ENCODE peak calls at places on chromosomes 6 and 20, in four cellular contexts. One of them, this sample, is unnamed.

GRCh38 chr6:113858067-113858604 is 991 bp downstream of the MARCKS start:
- DNase-seq in lower leg skin: peak
- DNase-seq in left ventricle myocardium inferior: peak
- DNase-seq in heart right ventricle: peak
- DNase-seq in this sample: no peak

GRCh38 chr6:34600796-34601195 is 44.7 kb upstream of the SPDEF start:
- DNase-seq in lower leg skin: no peak
- DNase-seq in left ventricle myocardium inferior: no peak
- DNase-seq in heart right ventricle: no peak
- DNase-seq in this sample: peak

GRCh38 chr6:44954281-44954680 is 373.8 kb upstream of the RUNX2 start:
- DNase-seq in heart right ventricle: no peak
- DNase-seq in lower leg skin: no peak
- DNase-seq in left ventricle myocardium inferior: no peak
- DNase-seq in this sample: no peak

GRCh38 chr6:3755637-3756515 is 4.4 kb upstream of the PXDC1 start:
- DNase-seq in heart right ventricle: no peak
- DNase-seq in lower leg skin: no peak
- DNase-seq in left ventricle myocardium inferior: no peak
- DNase-seq in this sample: no peak

GRCh38 chr20:50624351-50625016 is 66.9 kb downstream of the RIPOR3 start:
- DNase-seq in lower leg skin: no peak
- DNase-seq in heart right ventricle: no peak
- DNase-seq in left ventricle myocardium inferior: no peak
- DNase-seq in this sample: no peak

GRCh38 chr6:63567966-63568365 is 4.3 kb upstream of the LOC128125822 start:
- DNase-seq in left ventricle myocardium inferior: no peak
- DNase-seq in lower leg skin: no peak
- DNase-seq in heart right ventricle: no peak
- DNase-seq in this sample: no peak

GRCh38 chr20:61887694-61888093 is 178.0 kb downstream of the TAF4 start:
- DNase-seq in lower leg skin: no peak
- DNase-seq in heart right ventricle: no peak
- DNase-seq in left ventricle myocardium inferior: no peak
- DNase-seq in this sample: no peak

GRCh38 chr6:130020106-130020851 is 1.9 kb downstream of the L3MBTL3 start:
- DNase-seq in heart right ventricle: peak
- DNase-seq in lower leg skin: no peak
- DNase-seq in left ventricle myocardium inferior: peak
- DNase-seq in this sample: peak

GRCh38 chr20:1631309-1632227 is 11.8 kb upstream of the SIRPB1 start:
- DNase-seq in heart right ventricle: no peak
- DNase-seq in lower leg skin: no peak
- DNase-seq in left ventricle myocardium inferior: no peak
- DNase-seq in this sample: no peak

GRCh38 chr6:4388675-4389074 is 253.3 kb upstream of the ECI2 start:
- DNase-seq in heart right ventricle: no peak
- DNase-seq in lower leg skin: no peak
- DNase-seq in left ventricle myocardium inferior: no peak
- DNase-seq in this sample: no peak

GRCh38 chr6:37487891-37488290 is 11.8 kb downstream of the CCDC167 start:
- DNase-seq in heart right ventricle: no peak
- DNase-seq in lower leg skin: no peak
- DNase-seq in left ventricle myocardium inferior: no peak
- DNase-seq in this sample: no peak

GRCh38 chr6:12977851-12978250 is 261.3 kb downstream of the PHACTR1 start:
- DNase-seq in heart right ventricle: no peak
- DNase-seq in left ventricle myocardium inferior: no peak
- DNase-seq in lower leg skin: no peak
- DNase-seq in this sample: no peak

GRCh38 chr6:39050453-39051112 is 2.0 kb downstream of the GLP1R start:
- DNase-seq in lower leg skin: no peak
- DNase-seq in heart right ventricle: no peak
- DNase-seq in left ventricle myocardium inferior: no peak
- DNase-seq in this sample: no peak

GRCh38 chr6:139278190-139278589 is 13.6 kb downstream of the TXLNB start:
- DNase-seq in left ventricle myocardium inferior: no peak
- DNase-seq in heart right ventricle: no peak
- DNase-seq in lower leg skin: no peak
- DNase-seq in this sample: no peak

GRCh38 chr6:2938632-2939083 is 32.7 kb downstream of the SERPINB6 start:
- DNase-seq in left ventricle myocardium inferior: no peak
- DNase-seq in heart right ventricle: no peak
- DNase-seq in lower leg skin: no peak
- DNase-seq in this sample: no peak

GRCh38 chr20:7742479-7742878 is 197.8 kb downstream of the HAO1 start:
- DNase-seq in heart right ventricle: no peak
- DNase-seq in lower leg skin: no peak
- DNase-seq in left ventricle myocardium inferior: no peak
- DNase-seq in this sample: no peak

GRCh38 chr6:29762051-29762450 is 38.8 kb downstream of the HLA-F start:
- DNase-seq in heart right ventricle: no peak
- DNase-seq in lower leg skin: no peak
- DNase-seq in left ventricle myocardium inferior: no peak
- DNase-seq in this sample: no peak

GRCh38 chr6:57261896-57262295 is 39.8 kb upstream of the RAB23 start:
- DNase-seq in heart right ventricle: no peak
- DNase-seq in left ventricle myocardium inferior: no peak
- DNase-seq in lower leg skin: no peak
- DNase-seq in this sample: no peak

GRCh38 chr6:154829970-154830369 is 96.8 kb downstream of the SCAF8 start:
- DNase-seq in left ventricle myocardium inferior: no peak
- DNase-seq in lower leg skin: no peak
- DNase-seq in heart right ventricle: no peak
- DNase-seq in this sample: no peak

GRCh38 chr6:3119040-3119723 is 671 bp downstream of the BPHL start:
- DNase-seq in heart right ventricle: no peak
- DNase-seq in lower leg skin: peak
- DNase-seq in left ventricle myocardium inferior: no peak
- DNase-seq in this sample: peak

GRCh38 chr6:28673800-28674671 is 148.4 kb downstream of the GPX5 start:
- DNase-seq in left ventricle myocardium inferior: no peak
- DNase-seq in heart right ventricle: no peak
- DNase-seq in lower leg skin: no peak
- DNase-seq in this sample: peak

GRCh38 chr6:30143780-30144179 is 7.8 kb downstream of the TRIM40 start:
- DNase-seq in lower leg skin: no peak
- DNase-seq in heart right ventricle: no peak
- DNase-seq in left ventricle myocardium inferior: no peak
- DNase-seq in this sample: no peak

GRCh38 chr6:88982720-88983119 is 19.3 kb upstream of the RNGTT start:
- DNase-seq in left ventricle myocardium inferior: no peak
- DNase-seq in heart right ventricle: peak
- DNase-seq in lower leg skin: peak
- DNase-seq in this sample: peak

GRCh38 chr6:13763740-13764381 is 50.5 kb downstream of the MCUR1 start:
- DNase-seq in left ventricle myocardium inferior: no peak
- DNase-seq in lower leg skin: no peak
- DNase-seq in heart right ventricle: no peak
- DNase-seq in this sample: no peak

GRCh38 chr20:3842332-3842930 is 4.2 kb upstream of the MAVS start:
- DNase-seq in left ventricle myocardium inferior: no peak
- DNase-seq in lower leg skin: no peak
- DNase-seq in heart right ventricle: no peak
- DNase-seq in this sample: no peak

GRCh38 chr6:169722362-169723199 is 1.7 kb downstream of the PHF10 start:
- DNase-seq in heart right ventricle: peak
- DNase-seq in left ventricle myocardium inferior: peak
- DNase-seq in lower leg skin: no peak
- DNase-seq in this sample: peak

GRCh38 chr6:105691971-105692370 is 289.1 kb upstream of the PREP start:
- DNase-seq in lower leg skin: no peak
- DNase-seq in heart right ventricle: no peak
- DNase-seq in left ventricle myocardium inferior: no peak
- DNase-seq in this sample: no peak

GRCh38 chr6:90230547-90231240 is 65.9 kb downstream of the BACH2 start:
- DNase-seq in heart right ventricle: no peak
- DNase-seq in lower leg skin: no peak
- DNase-seq in left ventricle myocardium inferior: no peak
- DNase-seq in this sample: no peak

GRCh38 chr20:13267231-13267630 is 46.2 kb downstream of the ISM1 start:
- DNase-seq in heart right ventricle: no peak
- DNase-seq in lower leg skin: no peak
- DNase-seq in left ventricle myocardium inferior: no peak
- DNase-seq in this sample: no peak

GRCh38 chr20:23654722-23655121 is 17.0 kb upstream of the CST3 start:
- DNase-seq in heart right ventricle: no peak
- DNase-seq in left ventricle myocardium inferior: no peak
- DNase-seq in lower leg skin: no peak
- DNase-seq in this sample: no peak

GRCh38 chr6:54191460-54191859 is 80.2 kb downstream of the MLIP start:
- DNase-seq in heart right ventricle: no peak
- DNase-seq in left ventricle myocardium inferior: no peak
- DNase-seq in lower leg skin: no peak
- DNase-seq in this sample: no peak

GRCh38 chr20:16530201-16530681 is 43.0 kb downstream of the KIF16B start:
- DNase-seq in heart right ventricle: no peak
- DNase-seq in lower leg skin: no peak
- DNase-seq in left ventricle myocardium inferior: no peak
- DNase-seq in this sample: peak

GRCh38 chr6:31110825-31111582 is 1.4 kb downstream of the C6orf15 start:
- DNase-seq in lower leg skin: no peak
- DNase-seq in heart right ventricle: no peak
- DNase-seq in left ventricle myocardium inferior: no peak
- DNase-seq in this sample: no peak

DNA sequence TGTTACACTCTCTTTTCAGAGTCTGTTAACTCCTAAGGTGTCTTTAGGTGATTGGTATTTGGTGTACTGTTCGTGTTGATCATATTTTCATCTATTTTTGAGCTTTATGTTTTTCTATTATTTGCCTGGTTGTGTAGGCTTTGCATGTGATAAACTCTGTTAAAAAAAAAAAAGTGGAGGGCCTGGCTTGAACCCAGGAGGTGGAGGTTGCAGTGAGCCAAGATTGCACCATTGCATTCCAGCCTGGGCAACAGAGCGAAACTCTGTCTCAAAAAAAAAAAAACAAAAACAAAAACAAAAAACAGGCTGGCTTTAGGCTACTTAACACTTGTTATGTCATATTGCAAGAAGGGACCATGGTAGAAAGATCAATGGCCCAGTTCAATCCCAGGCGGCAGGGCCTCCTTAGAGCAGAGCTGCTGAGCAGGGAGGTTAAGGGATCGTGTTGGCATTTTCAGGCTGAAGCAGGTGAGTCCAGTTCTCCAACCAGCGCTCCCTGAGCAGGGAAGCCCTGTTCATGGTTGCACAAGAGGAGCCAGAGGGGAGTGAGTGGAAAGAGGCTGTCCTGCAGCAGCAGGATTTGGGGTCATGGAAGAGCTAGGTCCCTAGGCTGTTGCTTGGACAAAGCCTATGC is 8.5 kb downstream of the PYGB start:
- DNase-seq in left ventricle myocardium inferior: no peak
- DNase-seq in lower leg skin: no peak
- DNase-seq in heart right ventricle: no peak
- DNase-seq in this sample: peak
- TF ChIP-seq CTCF in left ventricle myocardium inferior: no peak
- TF ChIP-seq CTCF in lower leg skin: no peak
- TF ChIP-seq CTCF in heart right ventricle: no peak
- TF ChIP-seq CTCF in this sample: no peak

DNA sequence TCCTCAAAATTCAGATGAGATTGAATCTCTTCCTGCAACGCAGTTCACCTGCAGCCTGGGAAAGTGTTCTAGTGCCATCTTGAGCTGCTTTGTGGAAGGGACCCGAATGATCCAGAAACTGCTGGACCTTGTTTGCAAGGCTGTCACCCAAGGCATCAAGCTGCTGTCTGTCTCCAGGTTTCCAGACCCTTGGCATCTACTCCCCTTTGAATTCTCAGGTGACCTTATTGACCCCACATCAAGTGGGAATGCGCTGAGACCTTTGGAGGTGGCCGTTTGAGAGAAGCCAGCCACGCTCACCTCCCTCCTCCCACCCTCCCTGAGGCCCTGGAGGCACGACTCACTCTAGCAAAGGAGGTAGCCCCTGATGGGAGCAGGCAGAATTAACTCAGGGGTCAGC is 112.5 kb downstream of the EDN3 start:
- DNase-seq in heart right ventricle: no peak
- DNase-seq in left ventricle myocardium inferior: no peak
- DNase-seq in lower leg skin: no peak
- DNase-seq in this sample: no peak
- TF ChIP-seq CTCF in heart right ventricle: no peak
- TF ChIP-seq CTCF in left ventricle myocardium inferior: no peak
- TF ChIP-seq CTCF in lower leg skin: no peak
- TF ChIP-seq CTCF in this sample: no peak

GRCh38 chr6:108730556-108731228 is 117.5 kb upstream of the ARMC2 start:
- DNase-seq in lower leg skin: no peak
- DNase-seq in left ventricle myocardium inferior: no peak
- DNase-seq in heart right ventricle: no peak
- DNase-seq in this sample: no peak

GRCh38 chr6:108728826-108729225 is 119.4 kb upstream of the ARMC2 start:
- DNase-seq in heart right ventricle: no peak
- DNase-seq in left ventricle myocardium inferior: no peak
- DNase-seq in lower leg skin: no peak
- DNase-seq in this sample: no peak

GRCh38 chr6:108727966-108728730 is 120.1 kb upstream of the ARMC2 start:
- DNase-seq in lower leg skin: no peak
- DNase-seq in left ventricle myocardium inferior: no peak
- DNase-seq in heart right ventricle: no peak
- DNase-seq in this sample: no peak

GRCh38 chr6:108723594-108723993 is 124.6 kb upstream of the ARMC2 start:
- DNase-seq in lower leg skin: no peak
- DNase-seq in heart right ventricle: no peak
- DNase-seq in left ventricle myocardium inferior: no peak
- DNase-seq in this sample: no peak

GRCh38 chr6:108726726-108727339 is 121.4 kb upstream of the ARMC2 start:
- DNase-seq in left ventricle myocardium inferior: no peak
- DNase-seq in heart right ventricle: no peak
- DNase-seq in lower leg skin: no peak
- DNase-seq in this sample: no peak
- TF ChIP-seq CTCF in left ventricle myocardium inferior: no peak
- TF ChIP-seq CTCF in heart right ventricle: no peak
- TF ChIP-seq CTCF in lower leg skin: no peak
- TF ChIP-seq CTCF in this sample: no peak

GRCh38 chr20:35699127-35699913 is at the start of the genes NFS1 and ROMO1:
- DNase-seq in heart right ventricle: peak
- DNase-seq in left ventricle myocardium inferior: peak
- DNase-seq in lower leg skin: peak
- DNase-seq in this sample: peak
- TF ChIP-seq CTCF in heart right ventricle: peak
- TF ChIP-seq CTCF in left ventricle myocardium inferior: peak
- TF ChIP-seq CTCF in lower leg skin: no peak
- TF ChIP-seq CTCF in this sample: peak